ENCODE peak calls at places on chromosomes 2 and 18, in five cellular contexts. F, R, G, A and K are unnamed samples.

GRCh38 chr2:124708661-124709060 is 683.6 kb downstream of the CNTNAP5 start:
- DNase-seq in R (no peak), G (no peak), A (no peak), F (no peak), K (no peak)

GRCh38 chr2:86072271-86072858 is 33.3 kb downstream of the POLR1A start:
- DNase-seq in R (no peak), A (peak; percentile 47), G (no peak), F (peak; percentile 31), K (no peak)

GRCh38 chr2:111194835-111195621 is 74.3 kb downstream of the BCL2L11 start:
- DNase-seq in G (no peak), R (no peak), A (no peak), F (no peak), K (peak; percentile 22)

GRCh38 chr2:200179201-200179600 is 127.3 kb upstream of the SPATS2L start:
- DNase-seq in F (no peak), G (no peak), A (no peak), R (no peak), K (no peak)

GRCh38 chr2:189347540-189347939 is 93.7 kb upstream of the WDR75 start:
- DNase-seq in A (peak; percentile 91), G (peak; percentile 94), F (peak; percentile 95), R (peak; percentile 33), K (peak; percentile 3)

GRCh38 chr18:989423-989822 is 84.8 kb downstream of the ADCYAP1 start:
- DNase-seq in R (no peak), G (no peak), F (no peak), A (no peak), K (no peak)

GRCh38 chr18:7480853-7481252 is 86.3 kb upstream of the PTPRM start:
- DNase-seq in A (no peak), R (no peak), G (no peak), F (no peak), K (no peak)

GRCh38 chr2:84314901-84315330 is 144.2 kb downstream of the SUCLG1 start:
- DNase-seq in R (peak; percentile 25), A (peak; percentile 86), G (peak; percentile 92), F (peak; percentile 39), K (peak; percentile 93)

GRCh38 chr18:9898792-9899549 is 13.2 kb downstream of the TXNDC2 start:
- DNase-seq in G (peak; percentile 71), R (no peak), F (peak; percentile 70), A (no peak), K (no peak)

GRCh38 chr18:36392163-36392887 is 94.8 kb downstream of the FHOD3 start:
- DNase-seq in F (peak; percentile 49), A (no peak), G (no peak), R (no peak), K (no peak)

GRCh38 chr2:170928036-170928823 is 823 bp upstream of the GORASP2 start:
- DNase-seq in A (no peak), G (no peak), R (no peak), F (peak; percentile 11), K (peak; percentile 31)

GRCh38 chr2:180367831-180368230 is 360.7 kb upstream of the CWC22 start:
- DNase-seq in G (peak; percentile 68), A (no peak), R (no peak), F (peak; percentile 47), K (no peak)

GRCh38 chr2:19714926-19715325 is 186.9 kb downstream of the TTC32 start:
- DNase-seq in F (peak; percentile 36), G (no peak), R (no peak), A (no peak), K (no peak)

GRCh38 chr2:143629344-143629743 is 500.1 kb downstream of the ARHGAP15 start:
- DNase-seq in R (no peak), F (peak; percentile 42), G (peak; percentile 12), A (no peak), K (no peak)

GRCh38 chr18:48488388-48488850 is 50.4 kb upstream of the CTIF start:
- DNase-seq in G (peak; percentile 78), F (peak; percentile 95), R (peak; percentile 28), A (no peak), K (no peak)

GRCh38 chr2:150705357-150705756 is 217.9 kb upstream of the RND3 start:
- DNase-seq in R (no peak), G (peak; percentile 65), F (peak; percentile 68), A (no peak), K (no peak)

GRCh38 chr2:168160897-168161296 is 86.5 kb downstream of the STK39 start:
- DNase-seq in F (no peak), G (peak; percentile 48), A (no peak), R (no peak), K (peak; percentile 51)

GRCh38 chr2:183995632-183996031 is 602.7 kb upstream of the ZNF804A start:
- DNase-seq in F (peak; percentile 79), G (peak; percentile 93), A (no peak), R (no peak), K (no peak)

GRCh38 chr18:25093131-25093530 is 258.8 kb downstream of the ZNF521 start:
- DNase-seq in A (no peak), G (no peak), R (no peak), F (no peak), K (no peak)

GRCh38 chr2:62304429-62305417 is 108.8 kb downstream of the B3GNT2 start:
- DNase-seq in R (no peak), F (peak; percentile 93), G (peak; percentile 79), A (peak; percentile 85), K (peak; percentile 34)

GRCh38 chr2:149561309-149561926 is 26.2 kb downstream of the MMADHC start:
- DNase-seq in A (peak; percentile 52), R (no peak), G (peak; percentile 77), F (no peak), K (peak; percentile 45)

GRCh38 chr2:114949228-114949804 is 506.9 kb downstream of the DPP10 start:
- DNase-seq in F (no peak), R (no peak), A (no peak), G (no peak), K (no peak)

GRCh38 chr18:8685141-8685913 is 20.0 kb upstream of the MTCL1 start:
- DNase-seq in A (no peak), G (peak; percentile 44), F (peak; percentile 70), R (peak; percentile 76), K (peak; percentile 37)

GRCh38 chr18:36348971-36349417 is 51.5 kb downstream of the FHOD3 start:
- DNase-seq in A (no peak), R (no peak), G (no peak), F (no peak), K (no peak)

DNA sequence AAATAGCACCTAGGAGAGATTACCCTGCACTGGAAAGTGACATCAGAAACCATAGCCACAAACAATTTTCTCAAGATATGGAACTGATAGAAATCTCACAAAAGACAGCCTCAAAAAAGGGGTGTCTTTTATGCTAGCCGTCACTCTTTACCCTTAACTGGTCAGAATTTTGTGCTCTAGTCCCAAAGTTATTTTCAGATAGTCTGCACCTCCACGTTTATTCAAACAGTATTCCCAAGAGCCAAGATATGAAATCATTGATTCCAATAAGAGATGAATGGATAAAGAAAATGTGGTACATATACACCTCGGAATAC is 23.5 kb upstream of the PMAIP1 start:
- DNase-seq in G (no peak), F (no peak), A (peak; percentile 49), R (no peak), K (no peak)
- H3K4me1 ChIP-seq in G (peaks cover 16% of the 10 kb centered on the region), F (peaks cover 13% of the 10 kb centered on the region), A (peaks cover 14% of the 10 kb centered on the region), R (peaks cover 4% of the 10 kb centered on the region), K (peaks cover 9% of the 10 kb centered on the region)

DNA sequence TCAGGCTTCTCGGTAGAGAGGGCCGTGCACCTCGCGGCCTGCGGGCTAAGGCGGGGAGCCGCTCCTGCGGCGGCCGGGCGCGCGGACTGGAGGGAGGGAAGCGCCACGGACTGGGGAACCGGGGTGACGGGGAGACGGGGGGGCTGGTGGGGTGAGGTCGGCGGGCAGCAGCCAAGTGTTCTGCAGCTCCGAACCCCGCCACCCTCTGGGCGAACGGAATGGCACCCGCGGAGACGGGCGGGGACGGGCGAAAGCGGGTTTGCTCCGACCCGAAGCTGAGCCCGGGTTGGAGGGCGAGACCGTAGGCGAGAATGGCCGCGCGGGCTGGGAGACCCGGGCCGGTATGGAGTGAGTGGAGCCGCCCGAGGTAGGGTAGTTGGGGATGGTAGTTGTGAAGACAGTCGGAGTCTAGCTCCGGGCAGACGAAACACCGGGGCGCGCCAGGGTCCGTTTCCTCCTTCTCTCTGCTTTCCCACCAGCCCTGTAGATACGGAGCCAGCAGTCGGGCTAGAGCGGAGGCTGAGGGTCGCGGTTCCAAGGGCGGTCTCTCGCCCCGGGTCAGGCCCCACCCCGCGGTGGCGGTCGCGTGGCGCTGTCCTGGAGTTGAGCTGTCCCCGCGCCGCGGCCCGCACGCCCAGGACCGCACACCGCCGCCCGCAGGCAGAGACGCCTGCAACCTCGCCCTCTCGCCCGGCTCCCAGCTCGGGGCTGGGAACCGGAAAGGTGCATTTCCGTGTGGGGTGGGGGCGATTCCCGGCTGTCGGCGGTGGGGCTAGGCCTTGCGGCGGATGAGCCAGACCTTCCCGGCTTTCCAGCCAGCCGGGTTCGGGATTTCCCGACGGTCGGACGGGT is 160.3 kb upstream of the SIX2 start:
- DNase-seq in G (peak; percentile 39), A (peak; percentile 35), F (no peak), R (no peak), K (peak; percentile 68)
- TF ChIP-seq EZH2 in G (no peak), A (no peak), F (peak; percentile 82), R (peak; percentile 92), K (peak; percentile 95)

DNA sequence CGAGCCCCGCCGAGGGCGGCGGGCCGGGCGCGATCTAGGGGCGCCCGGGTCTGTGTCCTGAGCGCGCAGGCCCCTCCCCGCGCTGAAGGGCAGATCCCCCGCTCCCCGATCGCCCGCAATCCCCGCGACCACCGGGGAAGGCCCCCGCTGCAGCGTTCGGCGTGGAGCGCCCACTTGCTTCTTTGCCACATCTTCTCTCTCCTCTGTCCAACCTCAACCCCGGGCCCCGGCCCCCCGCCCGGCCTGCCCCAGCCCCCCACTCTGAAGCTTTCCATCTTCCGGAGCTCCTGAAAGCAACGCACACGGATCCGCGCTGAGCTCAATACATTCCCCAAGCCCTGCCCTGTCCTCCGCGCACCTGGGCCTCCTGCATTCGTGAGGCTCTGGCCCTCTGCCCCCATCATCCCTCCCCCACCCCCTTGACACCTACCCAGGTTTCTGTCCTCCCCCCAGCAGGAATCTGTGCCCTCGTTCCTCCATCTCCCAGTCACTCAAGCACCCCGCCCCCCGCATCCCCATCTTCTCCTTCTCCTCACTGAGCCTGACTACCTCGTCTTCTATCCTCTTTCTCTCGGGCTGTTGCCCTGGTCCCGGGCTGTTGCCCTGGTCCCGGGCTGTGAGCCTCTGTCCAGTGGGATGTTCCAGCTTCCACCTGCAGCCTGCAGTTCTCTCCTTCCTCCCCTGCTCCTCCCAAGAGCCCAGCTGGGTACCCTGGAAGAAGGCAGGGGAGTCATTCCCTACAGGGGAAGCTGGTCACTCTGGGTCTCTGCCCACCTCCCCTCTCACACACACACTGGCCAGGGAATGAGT is 7.8 kb downstream of the SPEG start:
- DNase-seq in A (no peak), F (no peak), G (no peak), R (no peak), K (peak; percentile 59)
- H3K9ac ChIP-seq in A (no peak overlapping the region), F (peak overlapping the region; percentile 71), G (peak overlapping the region; percentile 33), R (peak overlapping the region; percentile 44), K (no peak overlapping the region)

DNA sequence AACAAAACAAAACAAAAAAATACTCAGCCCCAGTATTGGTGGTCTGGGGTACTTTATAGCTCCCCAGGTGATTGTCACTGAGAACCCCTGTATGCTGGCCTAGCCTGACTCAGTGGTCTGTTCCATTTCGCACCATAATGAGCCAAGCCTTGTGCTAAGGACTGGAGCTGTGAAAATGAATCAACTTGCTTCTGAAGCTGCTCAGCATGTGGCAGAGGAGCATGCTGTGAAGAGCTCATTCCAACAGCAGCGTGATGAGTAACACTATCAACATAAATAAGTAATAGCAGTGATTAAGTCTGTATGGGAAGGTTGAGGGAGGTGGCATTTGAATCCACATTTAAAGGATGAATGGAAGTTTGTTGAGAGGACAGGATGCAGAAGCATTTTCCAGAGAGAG is 67.2 kb upstream of the ATL2 start:
- DNase-seq in F (peak; percentile 73), R (peak; percentile 81), A (no peak), G (peak; percentile 62), K (peak; percentile 24)
- H3K4me1 ChIP-seq in F (peaks cover 14% of the 10 kb centered on the region), R (peaks cover 78% of the 10 kb centered on the region), A (no peaks in the 10 kb centered on the region), G (peaks cover 16% of the 10 kb centered on the region), K (peaks cover 34% of the 10 kb centered on the region)

GRCh38 chr2:232388324-232388891 is 9.9 kb downstream of the ALPP start:
- DNase-seq in A (no peak), R (no peak), G (no peak), F (no peak), K (no peak)
- TF ChIP-seq EZH2 in A (no peak), R (peak; percentile 59), G (no peak), F (no peak), K (peak; percentile 34)